ENCODE peak calls at places on chromosomes 6 and 20, in four cellular contexts. One of them, this sample, is unnamed.

GRCh38 chr6:138538390-138539031 is 39.2 kb upstream of the NHSL1 start:
- DNase-seq in H1: no peak
- DNase-seq in HepG2: peak
- DNase-seq in GM12878: no peak
- DNase-seq in this sample: no peak

GRCh38 chr20:11810316-11811130 is 107.2 kb upstream of the BTBD3 start:
- DNase-seq in H1: no peak
- DNase-seq in HepG2: no peak
- DNase-seq in GM12878: no peak
- DNase-seq in this sample: no peak

GRCh38 chr20:25484224-25484846 is 76.9 kb downstream of the GINS1 start:
- DNase-seq in H1: no peak
- DNase-seq in HepG2: no peak
- DNase-seq in GM12878: no peak
- DNase-seq in this sample: no peak

GRCh38 chr6:137216875-137217553 is 2.2 kb downstream of the IFNGR1 start:
- DNase-seq in H1: no peak
- DNase-seq in HepG2: peak
- DNase-seq in GM12878: no peak
- DNase-seq in this sample: no peak

GRCh38 chr20:57594092-57594911 is 25.9 kb downstream of the ZBP1 start:
- DNase-seq in H1: peak
- DNase-seq in HepG2: peak
- DNase-seq in GM12878: no peak
- DNase-seq in this sample: peak

GRCh38 chr20:25083773-25084615 is 2.1 kb upstream of the VSX1 start:
- DNase-seq in H1: no peak
- DNase-seq in HepG2: no peak
- DNase-seq in GM12878: no peak
- DNase-seq in this sample: no peak

GRCh38 chr20:45343445-45343866 is 4.8 kb downstream of the SDC4 start:
- DNase-seq in H1: no peak
- DNase-seq in HepG2: peak
- DNase-seq in GM12878: no peak
- DNase-seq in this sample: no peak

GRCh38 chr6:135212935-135213334 is 31.8 kb downstream of the MYB start:
- DNase-seq in H1: no peak
- DNase-seq in HepG2: no peak
- DNase-seq in GM12878: no peak
- DNase-seq in this sample: no peak

GRCh38 chr6:154923199-154923869 is 71.8 kb upstream of the TIAM2 start:
- DNase-seq in H1: no peak
- DNase-seq in HepG2: no peak
- DNase-seq in GM12878: no peak
- DNase-seq in this sample: no peak

GRCh38 chr20:258963-259362 is 1.4 kb downstream of the DEFB132 start:
- DNase-seq in H1: no peak
- DNase-seq in HepG2: peak
- DNase-seq in GM12878: no peak
- DNase-seq in this sample: no peak

GRCh38 chr6:431504-431903 is 40.0 kb downstream of the IRF4 start:
- DNase-seq in H1: no peak
- DNase-seq in HepG2: no peak
- DNase-seq in GM12878: no peak
- DNase-seq in this sample: no peak

GRCh38 chr6:170224694-170225660 is 65.9 kb downstream of the DLL1 start:
- DNase-seq in H1: no peak
- DNase-seq in HepG2: no peak
- DNase-seq in GM12878: no peak
- DNase-seq in this sample: no peak

GRCh38 chr6:140316966-140317365 is 942.5 kb upstream of the CITED2 start:
- DNase-seq in H1: no peak
- DNase-seq in HepG2: no peak
- DNase-seq in GM12878: no peak
- DNase-seq in this sample: no peak

GRCh38 chr6:144768676-144769599 is 483.8 kb downstream of the UTRN start:
- DNase-seq in H1: no peak
- DNase-seq in HepG2: no peak
- DNase-seq in GM12878: no peak
- DNase-seq in this sample: no peak

GRCh38 chr6:147695819-147696218 is 187.3 kb downstream of the SAMD5 start:
- DNase-seq in H1: no peak
- DNase-seq in HepG2: no peak
- DNase-seq in GM12878: no peak
- DNase-seq in this sample: no peak

GRCh38 chr6:4593891-4594445 is 182.2 kb upstream of the CDYL start:
- DNase-seq in H1: no peak
- DNase-seq in HepG2: no peak
- DNase-seq in GM12878: no peak
- DNase-seq in this sample: no peak

GRCh38 chr6:11172501-11173337 is 59.7 kb downstream of the NEDD9 start:
- DNase-seq in H1: peak
- DNase-seq in HepG2: peak
- DNase-seq in GM12878: no peak
- DNase-seq in this sample: peak

GRCh38 chr6:5813625-5814027 is 193.1 kb downstream of the NRN1 start:
- DNase-seq in H1: no peak
- DNase-seq in HepG2: no peak
- DNase-seq in GM12878: peak
- DNase-seq in this sample: no peak

GRCh38 chr20:7959484-7959883 is 19.2 kb upstream of the HAO1 start:
- DNase-seq in H1: no peak
- DNase-seq in HepG2: no peak
- DNase-seq in GM12878: no peak
- DNase-seq in this sample: no peak

GRCh38 chr6:43627008-43627825 is 1.8 kb downstream of the GTPBP2 start:
- DNase-seq in H1: no peak
- DNase-seq in HepG2: peak
- DNase-seq in GM12878: peak
- DNase-seq in this sample: no peak

GRCh38 chr6:143059616-143060353 is 904 bp upstream of the AIG1 start:
- DNase-seq in H1: no peak
- DNase-seq in HepG2: peak
- DNase-seq in GM12878: no peak
- DNase-seq in this sample: no peak

GRCh38 chr20:13017883-13018535 is 9.2 kb downstream of the SPTLC3 start:
- DNase-seq in H1: no peak
- DNase-seq in HepG2: no peak
- DNase-seq in GM12878: no peak
- DNase-seq in this sample: no peak

GRCh38 chr6:140909156-140909555 is 1223.6 kb upstream of the GJE1 start:
- DNase-seq in H1: no peak
- DNase-seq in HepG2: no peak
- DNase-seq in GM12878: no peak
- DNase-seq in this sample: no peak

GRCh38 chr6:102333736-102334135 is 940.2 kb downstream of the GRIK2 start:
- DNase-seq in H1: no peak
- DNase-seq in HepG2: no peak
- DNase-seq in GM12878: no peak
- DNase-seq in this sample: no peak

GRCh38 chr6:22658934-22659333 is 89.6 kb downstream of the HDGFL1 start:
- DNase-seq in H1: no peak
- DNase-seq in HepG2: no peak
- DNase-seq in GM12878: no peak
- DNase-seq in this sample: no peak

GRCh38 chr6:24460966-24461365 is 28.4 kb downstream of the GPLD1 start:
- DNase-seq in H1: no peak
- DNase-seq in HepG2: no peak
- DNase-seq in GM12878: no peak
- DNase-seq in this sample: no peak

GRCh38 chr6:45543298-45544235 is 165.8 kb upstream of the SUPT3H start:
- DNase-seq in H1: no peak
- DNase-seq in HepG2: no peak
- DNase-seq in GM12878: no peak
- DNase-seq in this sample: no peak

GRCh38 chr6:166483556-166484250 is 101.0 kb upstream of the MPC1 start:
- DNase-seq in H1: no peak
- DNase-seq in HepG2: no peak
- DNase-seq in GM12878: no peak
- DNase-seq in this sample: no peak

GRCh38 chr6:25369450-25370086 is 90.4 kb downstream of the CARMIL1 start:
- DNase-seq in H1: no peak
- DNase-seq in HepG2: peak
- DNase-seq in GM12878: no peak
- DNase-seq in this sample: no peak

GRCh38 chr6:167107787-167108186 is 15.1 kb upstream of the CCR6 start:
- DNase-seq in H1: no peak
- DNase-seq in HepG2: no peak
- DNase-seq in GM12878: no peak
- DNase-seq in this sample: no peak

GRCh38 chr20:18240997-18241396 is 47.3 kb upstream of the ZNF133 start:
- DNase-seq in H1: no peak
- DNase-seq in HepG2: no peak
- DNase-seq in GM12878: no peak
- DNase-seq in this sample: no peak

GRCh38 chr20:62485062-62485700 is 9.4 kb upstream of the GATA5 start:
- DNase-seq in H1: no peak
- DNase-seq in HepG2: no peak
- DNase-seq in GM12878: no peak
- DNase-seq in this sample: no peak

GRCh38 chr6:29005183-29005885 is at the start of gene ZNF311:
- DNase-seq in H1: no peak
- DNase-seq in HepG2: no peak
- DNase-seq in GM12878: no peak
- DNase-seq in this sample: no peak
- TF ChIP-seq POLR2A in H1: peak
- TF ChIP-seq POLR2A in HepG2: no peak
- TF ChIP-seq POLR2A in GM12878: no peak
- TF ChIP-seq POLR2A in this sample: no peak

DNA sequence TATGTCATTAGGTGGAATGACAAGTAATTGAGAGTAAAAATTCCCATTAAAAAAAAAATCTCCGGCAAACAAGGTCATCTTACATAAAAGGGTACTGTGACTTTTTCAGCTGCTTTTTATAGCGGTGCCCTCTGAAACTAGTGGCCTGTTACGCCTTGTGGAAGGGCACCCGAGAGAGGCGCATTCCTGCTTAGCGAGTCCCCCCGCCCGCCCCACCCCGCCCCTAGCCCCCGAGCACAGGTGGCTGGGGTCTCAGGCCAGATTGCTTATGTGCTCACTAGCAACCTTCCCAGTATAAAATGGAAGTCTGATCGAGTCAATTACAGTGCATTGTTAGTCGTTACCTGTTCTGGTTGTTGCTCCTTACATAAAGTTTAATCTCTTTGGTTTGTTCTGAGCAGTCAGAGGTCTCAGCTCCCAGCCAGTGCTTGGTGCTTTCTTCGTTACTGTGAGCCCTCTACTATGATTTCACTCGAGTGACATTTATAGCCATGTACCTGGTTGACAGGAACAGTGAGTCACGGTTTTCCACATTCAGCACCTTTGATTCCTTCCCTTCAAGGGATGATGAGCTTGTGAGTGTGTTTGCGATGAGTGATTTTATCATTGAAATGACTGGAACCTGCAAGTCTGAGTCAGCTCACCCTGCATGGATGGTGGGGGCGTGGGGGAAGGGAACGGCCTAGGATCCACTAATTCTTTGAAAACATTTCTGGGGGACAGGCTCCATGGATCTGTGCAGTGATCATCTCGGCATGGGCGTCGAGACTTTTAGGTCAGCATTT is 47.6 kb downstream of the ZDHHC14 start:
- DNase-seq in H1: no peak
- DNase-seq in HepG2: peak
- DNase-seq in GM12878: no peak
- DNase-seq in this sample: no peak
- TF ChIP-seq TAF1 in H1: no peak
- TF ChIP-seq TAF1 in HepG2: no peak
- TF ChIP-seq TAF1 in GM12878: no peak
- TF ChIP-seq TAF1 in this sample: no peak

GRCh38 chr6:32973144-32973854 is 4.9 kb downstream of the BRD2 start:
- DNase-seq in H1: no peak
- DNase-seq in HepG2: peak
- DNase-seq in GM12878: no peak
- DNase-seq in this sample: no peak

GRCh38 chr6:32971581-32972352 is 3.4 kb downstream of the BRD2 start:
- DNase-seq in H1: peak
- DNase-seq in HepG2: peak
- DNase-seq in GM12878: peak
- DNase-seq in this sample: peak

GRCh38 chr6:32973934-32974333 is 5.5 kb downstream of the BRD2 start:
- DNase-seq in H1: no peak
- DNase-seq in HepG2: no peak
- DNase-seq in GM12878: no peak
- DNase-seq in this sample: peak

GRCh38 chr6:32971245-32971580 is 2.8 kb downstream of the BRD2 start:
- DNase-seq in H1: no peak
- DNase-seq in HepG2: no peak
- DNase-seq in GM12878: no peak
- DNase-seq in this sample: no peak

DNA sequence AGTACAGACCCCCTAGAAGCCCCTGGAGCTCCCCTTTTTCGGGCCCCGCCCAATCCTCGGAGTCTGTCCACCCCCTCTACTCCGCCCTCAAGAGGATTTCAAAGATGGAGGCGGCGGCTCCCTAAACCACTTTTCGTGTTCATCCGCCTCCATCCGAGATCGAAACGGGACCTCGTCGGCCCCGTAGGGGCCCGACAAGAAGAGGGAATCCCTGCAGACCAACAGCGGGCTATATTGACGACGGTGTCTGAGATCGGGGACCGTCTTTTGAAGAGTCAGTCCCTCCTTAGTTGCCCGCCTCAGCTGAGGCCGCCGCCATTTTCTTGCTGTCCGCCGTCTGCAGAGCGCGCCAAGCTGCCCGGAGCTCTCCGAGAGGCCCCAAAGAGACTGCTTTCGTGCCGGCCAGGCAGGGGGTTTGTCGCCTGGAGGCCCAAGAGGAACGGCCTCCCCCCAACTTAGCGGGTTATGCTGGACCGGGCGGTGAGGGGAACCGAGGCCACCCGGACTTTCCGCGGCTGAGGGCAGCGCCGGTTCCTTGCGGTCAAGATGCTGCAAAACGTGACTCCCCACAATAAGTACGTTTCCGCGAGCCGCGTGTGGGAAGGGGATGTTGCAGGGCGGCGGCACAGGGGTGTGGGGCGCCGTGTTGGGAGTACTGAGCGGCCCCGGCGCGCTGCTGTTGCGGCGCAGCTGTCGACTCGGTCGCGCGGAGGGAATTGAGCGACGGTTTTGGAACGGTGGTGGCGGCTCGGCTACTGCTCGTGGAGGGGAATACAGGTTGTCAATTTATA is 4.2 kb downstream of the BRD2 start:
- DNase-seq in H1: no peak
- DNase-seq in HepG2: no peak
- DNase-seq in GM12878: no peak
- DNase-seq in this sample: no peak
- TF ChIP-seq POLR2A in H1: no peak
- TF ChIP-seq POLR2A in HepG2: no peak
- TF ChIP-seq POLR2A in GM12878: peak
- TF ChIP-seq POLR2A in this sample: peak

DNA sequence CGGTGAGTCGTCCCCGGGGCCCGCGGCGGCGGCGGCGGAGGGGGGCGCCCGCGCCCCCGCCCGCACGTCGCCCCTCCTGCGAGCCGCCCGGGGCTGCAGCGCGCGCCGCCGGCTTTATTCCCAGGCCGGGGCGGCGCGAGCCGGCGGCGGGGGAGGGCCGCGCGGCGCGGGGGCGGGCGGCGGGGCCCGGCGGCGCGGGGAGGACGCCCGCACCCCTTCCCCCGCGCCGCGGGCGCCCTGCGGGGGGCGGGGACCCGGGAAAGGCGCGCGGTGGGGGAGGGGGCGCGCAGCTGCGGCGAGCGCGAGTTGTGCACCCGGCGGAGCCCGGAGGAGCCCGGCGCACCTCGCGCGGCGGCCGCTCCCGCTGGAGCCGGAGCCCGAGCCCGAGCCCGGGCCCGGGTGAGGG is 646 bp downstream of the HMGA1 start:
- DNase-seq in H1: no peak
- DNase-seq in HepG2: no peak
- DNase-seq in GM12878: no peak
- DNase-seq in this sample: no peak
- TF ChIP-seq TAF1 in H1: no peak
- TF ChIP-seq TAF1 in HepG2: no peak
- TF ChIP-seq TAF1 in GM12878: no peak
- TF ChIP-seq TAF1 in this sample: no peak